ENCODE peak calls at places on chromosome 9, in seven cellular contexts. O is transverse colon, T is GM23248, W is astrocyte of the spinal cord, N is fibroblast of the aortic adventitia, D is Peyer's patch, U is psoas muscle. Z is an unnamed sample.

GRCh38 chr9:87686520-87687090 is 39.3 kb upstream of the CTSL start:
- DNase-seq in D (no peak), O (no peak), W (no peak), U (no peak), N (no peak), T (no peak), Z (no peak)

GRCh38 chr9:3502560-3503398 is 23.0 kb downstream of the RFX3 start:
- DNase-seq in U (no peak), T (peak), N (no peak), O (no peak), W (peak), D (no peak), Z (no peak)

GRCh38 chr9:89685698-89686097 is 80.9 kb downstream of the GADD45G start:
- DNase-seq in U (no peak), D (no peak), T (no peak), O (no peak), N (no peak), W (no peak), Z (no peak)

GRCh38 chr9:112711050-112711689 is 6.7 kb downstream of the INIP start:
- DNase-seq in D (no peak), O (no peak), N (peak), W (peak), U (no peak), T (peak), Z (no peak)

GRCh38 chr9:122226758-122227575 is 1.8 kb downstream of the LHX6 start:
- DNase-seq in W (no peak), D (no peak), U (no peak), O (no peak), T (no peak), N (no peak), Z (no peak)

GRCh38 chr9:126856326-126856877 is 4.0 kb upstream of the ZBTB34 start:
- DNase-seq in U (no peak), D (no peak), W (no peak), T (no peak), O (no peak), N (no peak), Z (no peak)

GRCh38 chr9:113585555-113585954 is 122.0 kb downstream of the RGS3 start:
- DNase-seq in O (no peak), W (no peak), T (no peak), N (no peak), U (peak), D (no peak), Z (no peak)

GRCh38 chr9:128247191-128247803 is 28.5 kb downstream of the GOLGA2 start:
- DNase-seq in N (no peak), D (no peak), O (no peak), T (no peak), U (no peak), W (no peak), Z (no peak)

GRCh38 chr9:70466976-70467551 is 52.6 kb upstream of the KLF9 start:
- DNase-seq in W (peak), U (peak), N (peak), D (no peak), T (peak), O (no peak), Z (peak)

GRCh38 chr9:35168963-35169362 is 7.2 kb downstream of the UNC13B start:
- DNase-seq in D (no peak), U (no peak), W (no peak), T (no peak), O (no peak), N (no peak), Z (no peak)

GRCh38 chr9:97696025-97696822 is 916 bp downstream of the XPA start:
- DNase-seq in U (no peak), N (peak), T (peak), W (peak), D (no peak), O (no peak), Z (no peak)

GRCh38 chr9:94086468-94086867 is 2.2 kb downstream of the PTPDC1 start:
- DNase-seq in U (no peak), D (no peak), O (no peak), N (peak), T (peak), W (peak), Z (peak)

GRCh38 chr9:33112099-33112498 is 35.6 kb upstream of the SMU1 start:
- DNase-seq in U (no peak), N (no peak), O (no peak), W (no peak), T (no peak), D (no peak), Z (no peak)

GRCh38 chr9:126117158-126117425 is 209.5 kb upstream of the MVB12B start:
- DNase-seq in N (no peak), W (no peak), D (no peak), T (no peak), O (no peak), U (no peak), Z (no peak)

GRCh38 chr9:22033012-22033630 is 24.0 kb upstream of the CDKN2B start:
- DNase-seq in D (no peak), N (no peak), U (no peak), O (no peak), T (no peak), W (no peak), Z (no peak)

GRCh38 chr9:69861011-69861410 is 40.4 kb downstream of the CFAP95 start:
- DNase-seq in T (no peak), O (no peak), N (no peak), D (no peak), U (no peak), W (peak), Z (no peak)

GRCh38 chr9:120873512-120873911 is 3.5 kb downstream of the PHF19 start:
- DNase-seq in U (no peak), W (no peak), N (no peak), O (no peak), D (no peak), T (no peak), Z (no peak)

GRCh38 chr9:109817146-109817845 is 37.3 kb downstream of the PALM2AKAP2 start:
- DNase-seq in U (no peak), O (no peak), W (peak), D (no peak), T (peak), N (peak), Z (no peak)

GRCh38 chr9:16954032-16954431 is 83.6 kb upstream of the BNC2 start:
- DNase-seq in N (no peak), D (no peak), O (no peak), W (no peak), T (no peak), U (no peak), Z (no peak)

GRCh38 chr9:125141251-125141650 is 2.1 kb downstream of the SCAI start:
- DNase-seq in T (peak), U (no peak), W (no peak), O (no peak), D (no peak), N (peak), Z (no peak)

GRCh38 chr9:126166291-126166690 is 160.3 kb upstream of the MVB12B start:
- DNase-seq in O (no peak), N (no peak), U (no peak), T (no peak), D (no peak), W (no peak), Z (no peak)

GRCh38 chr9:86921141-86921868 is 26.0 kb downstream of the GAS1 start:
- DNase-seq in N (peak), U (no peak), O (no peak), T (no peak), D (no peak), W (no peak), Z (no peak)

GRCh38 chr9:93181672-93182435 is 2.1 kb upstream of the WNK2 start:
- DNase-seq in D (no peak), N (no peak), W (no peak), O (no peak), T (no peak), U (no peak), Z (no peak)

DNA sequence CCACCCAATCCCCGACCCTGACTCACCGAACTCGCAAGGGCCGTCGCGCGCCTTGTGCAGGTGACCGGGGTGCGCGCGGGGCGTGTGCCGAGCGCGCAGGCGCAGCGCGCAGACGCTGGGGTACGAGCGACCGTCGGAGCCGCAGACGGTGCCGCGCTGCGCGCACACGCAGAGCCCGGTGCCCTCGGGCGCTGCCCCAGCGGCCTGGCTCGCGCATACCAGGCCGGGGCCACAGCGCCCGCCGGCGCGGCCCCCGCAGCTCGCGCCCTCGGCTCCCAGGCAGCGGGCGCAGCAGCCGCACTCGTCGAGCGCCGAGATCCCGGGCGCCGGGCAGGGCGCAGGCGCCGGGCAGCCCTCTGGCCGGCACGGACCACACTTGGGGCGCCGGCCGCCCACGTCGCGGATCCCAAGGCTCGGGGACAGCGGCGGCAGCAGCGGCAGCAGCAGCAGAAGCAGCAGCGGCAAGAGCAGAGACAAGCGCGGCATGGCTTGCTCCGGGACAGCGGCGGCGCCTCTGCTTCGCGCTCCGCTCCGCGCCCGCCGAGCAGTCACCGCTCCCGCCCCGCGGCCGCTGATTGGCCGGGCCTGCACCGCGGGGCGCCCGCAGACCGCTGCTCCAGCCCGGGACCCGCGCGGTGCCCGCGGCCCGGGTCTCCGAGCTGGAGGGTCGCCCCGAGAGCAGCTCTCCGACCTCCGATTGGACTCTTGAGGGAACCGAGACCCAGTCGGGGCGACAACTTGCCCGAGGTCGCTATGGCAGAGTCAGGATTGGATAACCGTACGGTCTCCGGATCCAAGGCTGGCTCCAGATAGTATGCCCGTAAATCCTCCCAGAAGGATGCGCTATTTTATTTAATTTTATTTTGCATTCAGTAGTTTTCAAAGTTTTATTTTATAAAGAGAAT is at the start of gene IGFBPL1:
- DNase-seq in N (no peak), T (peak), U (no peak), O (no peak), W (no peak), D (no peak), Z (no peak)
- H3K4me3 ChIP-seq in N (peak), T (peak), U (peak), O (peak), W (peak), D (no peak), Z (peak)

DNA sequence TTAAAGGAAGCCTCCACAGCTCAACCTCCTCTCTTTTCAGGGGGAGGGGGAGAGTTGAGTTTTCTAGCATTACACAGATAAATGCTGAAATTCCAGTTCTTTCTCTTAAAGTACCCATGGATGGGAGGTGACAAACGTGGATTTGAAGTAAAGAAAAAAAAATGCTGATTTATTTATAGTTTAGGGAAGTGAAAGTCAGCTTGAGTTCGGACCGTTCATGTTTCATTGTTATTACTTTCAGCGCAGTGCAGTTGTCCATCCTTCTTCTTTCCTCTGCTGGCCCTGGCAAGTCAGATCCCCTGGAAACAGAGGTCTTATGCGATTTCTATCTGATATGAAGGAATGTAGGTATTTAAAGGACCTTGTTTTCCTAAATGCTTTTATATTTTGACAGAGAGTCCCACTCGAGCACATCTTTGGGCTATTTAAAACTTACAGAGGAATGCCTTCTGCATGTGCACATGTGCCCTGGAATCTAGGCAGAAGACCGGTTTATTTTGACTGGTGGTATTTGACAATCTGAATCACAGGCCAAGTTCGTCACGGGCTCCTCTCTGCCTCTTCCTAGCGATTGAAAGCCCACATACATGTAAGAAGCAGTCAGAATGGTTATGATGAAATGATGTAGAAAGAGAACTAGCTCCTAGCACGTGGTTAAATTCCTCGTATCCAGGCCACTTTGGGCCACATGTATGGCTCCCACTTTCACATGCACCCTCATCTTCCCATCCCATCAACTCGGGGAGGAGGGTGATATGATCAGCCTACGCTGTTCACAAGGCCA is 385.2 kb upstream of the KLF4 start:
- DNase-seq in U (no peak), N (no peak), T (peak), W (no peak), O (no peak), D (no peak), Z (no peak)
- H3K4me3 ChIP-seq in U (no peak), N (no peak), T (no peak), W (no peak), O (no peak), D (no peak), Z (no peak)

GRCh38 chr9:18520395-18520794 is 46.4 kb downstream of the ADAMTSL1 start:
- DNase-seq in T (peak), W (no peak), N (peak), O (no peak), U (no peak), D (no peak), Z (no peak)
- H3K4me3 ChIP-seq in T (no peak), W (no peak), N (no peak), O (no peak), U (no peak), D (no peak), Z (no peak)

GRCh38 chr9:136432591-136432990 is 7.1 kb downstream of the INPP5E start:
- DNase-seq in W (no peak), T (no peak), U (no peak), D (no peak), N (no peak), O (no peak), Z (no peak)
- H3K4me3 ChIP-seq in W (no peak), T (no peak), U (no peak), D (no peak), N (no peak), O (no peak), Z (no peak)

GRCh38 chr9:96169488-96169887 is 132.5 kb downstream of the HSD17B3 start:
- DNase-seq in U (no peak), T (peak), N (no peak), D (peak), W (peak), O (peak), Z (no peak)
- H3K4me3 ChIP-seq in U (no peak), T (no peak), N (no peak), D (no peak), W (no peak), O (no peak), Z (no peak)

DNA sequence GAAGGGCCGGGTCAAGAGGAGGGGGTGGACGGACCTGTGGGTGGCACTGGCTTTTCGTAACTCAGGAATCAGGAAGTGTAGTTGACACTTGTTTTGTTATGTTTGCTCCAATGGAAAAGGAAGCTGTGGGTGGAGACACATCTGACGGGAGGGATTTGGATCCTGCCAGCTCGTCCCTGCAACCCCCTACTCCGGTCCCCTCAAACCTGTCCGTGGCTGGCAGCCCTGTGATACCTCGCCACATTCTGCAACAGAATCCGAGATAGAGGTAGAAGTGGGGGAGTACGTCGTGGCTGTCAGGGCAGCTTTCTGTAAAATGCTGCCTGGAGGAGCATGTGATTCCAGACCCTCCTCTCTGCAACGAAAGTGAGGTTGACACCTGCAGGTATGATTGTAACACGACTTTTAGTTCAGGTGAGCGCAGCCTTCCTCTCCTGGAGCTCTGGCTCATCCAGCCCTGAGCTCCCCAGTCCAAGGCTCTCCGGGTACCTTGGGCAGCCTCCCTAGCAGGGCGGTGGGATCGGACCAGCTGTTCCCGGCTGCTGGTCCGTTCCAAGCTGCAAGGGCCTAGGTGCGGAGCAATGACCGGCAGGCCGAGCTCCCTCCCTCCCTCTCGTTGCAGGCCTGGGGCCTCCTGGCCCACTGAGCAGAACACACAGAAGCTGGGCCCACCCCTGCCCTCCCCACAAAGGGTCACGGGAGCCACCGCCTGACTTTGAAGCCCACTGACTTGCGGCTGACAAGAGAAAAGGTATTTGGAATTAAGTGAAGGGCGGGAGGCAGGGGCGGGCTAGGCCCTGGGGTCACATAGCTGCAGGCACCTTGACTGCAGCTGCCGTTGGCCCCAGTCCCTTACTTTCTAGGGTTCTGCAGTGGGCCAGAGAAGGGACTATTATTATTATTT is 104.5 kb upstream of the IER5L start:
- DNase-seq in U (peak), N (no peak), W (no peak), D (peak), T (no peak), O (peak), Z (no peak)
- H3K4me3 ChIP-seq in U (peak), N (no peak), W (no peak), D (no peak), T (no peak), O (peak), Z (no peak)

GRCh38 chr9:136341042-136341655 is 13.8 kb downstream of the GPSM1 start:
- DNase-seq in N (no peak), D (no peak), T (no peak), U (no peak), W (no peak), O (no peak), Z (no peak)

GRCh38 chr9:136341769-136342168 is 14.4 kb downstream of the GPSM1 start:
- DNase-seq in D (no peak), U (no peak), N (no peak), O (no peak), W (no peak), T (no peak), Z (no peak)

GRCh38 chr9:136343121-136343883 is 16.0 kb downstream of the GPSM1 start:
- DNase-seq in U (no peak), O (no peak), D (no peak), N (no peak), W (no peak), T (no peak), Z (no peak)

GRCh38 chr9:136343884-136344269 is 16.5 kb downstream of the GPSM1 start:
- DNase-seq in W (no peak), N (no peak), T (no peak), U (no peak), O (no peak), D (no peak), Z (no peak)

DNA sequence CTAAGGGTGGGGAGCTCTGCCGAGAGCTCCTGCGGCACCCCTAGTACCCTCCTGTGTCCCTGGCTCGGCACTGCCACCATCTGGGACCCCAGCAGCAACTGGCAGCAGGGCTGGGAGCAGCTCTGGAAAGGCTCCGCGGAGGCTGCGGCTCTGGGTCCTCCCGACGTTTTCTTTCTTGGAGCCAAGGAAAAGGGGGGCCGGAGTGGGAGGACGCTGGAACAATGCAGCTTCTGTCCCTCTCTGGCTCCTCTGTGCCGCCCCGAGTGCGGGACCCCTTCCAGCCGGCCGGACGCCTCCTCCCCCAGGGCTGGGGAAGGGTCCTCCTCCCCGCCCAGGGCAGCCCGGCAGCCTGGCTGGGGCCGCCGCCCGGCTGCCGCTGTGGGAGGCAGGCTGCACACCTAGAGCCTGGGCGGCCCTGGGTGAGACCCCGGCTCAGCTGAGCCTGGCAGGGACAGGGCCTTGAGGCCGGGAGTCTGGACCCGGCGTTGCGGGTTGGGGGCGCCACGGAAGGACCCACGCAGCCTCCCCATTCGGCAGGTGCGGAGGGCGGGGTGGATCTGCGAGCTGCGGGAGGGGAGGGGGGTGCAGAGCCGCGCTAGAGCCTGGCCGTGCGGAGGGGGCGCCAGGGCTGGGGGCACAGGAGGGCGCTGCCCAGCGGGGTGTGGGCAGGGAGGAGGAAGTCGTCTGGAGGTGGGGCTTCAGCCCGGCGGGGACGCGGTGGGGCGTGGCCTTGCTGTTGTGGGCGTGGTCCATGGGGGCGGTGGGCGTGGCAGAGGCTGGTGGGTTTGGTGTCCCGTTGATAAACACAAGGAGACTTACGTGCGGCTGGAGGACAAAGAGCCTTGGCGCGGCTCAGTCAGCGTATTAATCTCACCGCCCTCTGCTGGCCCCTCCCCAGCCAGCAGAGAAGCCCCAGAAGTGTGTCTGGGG is 15.1 kb downstream of the GPSM1 start:
- DNase-seq in N (peak), T (peak), O (peak), D (peak), U (peak), W (peak), Z (no peak)
- H3K4me3 ChIP-seq in N (no peak), T (no peak), O (peak), D (peak), U (peak), W (no peak), Z (peak)

GRCh38 chr9:123568691-123569342 is 212.8 kb downstream of the CRB2 start:
- DNase-seq in T (peak), U (no peak), N (peak), W (peak), D (no peak), O (no peak), Z (peak)

GRCh38 chr9:123567013-123567412 is 211.0 kb downstream of the CRB2 start:
- DNase-seq in T (no peak), U (no peak), D (no peak), N (no peak), O (no peak), W (no peak), Z (no peak)

GRCh38 chr9:123564652-123565051 is 208.7 kb downstream of the CRB2 start:
- DNase-seq in T (no peak), N (no peak), O (no peak), D (no peak), U (no peak), W (no peak), Z (no peak)

GRCh38 chr9:123571240-123571639 is 215.2 kb downstream of the CRB2 start:
- DNase-seq in N (no peak), U (no peak), D (no peak), O (no peak), T (no peak), W (no peak), Z (no peak)

GRCh38 chr9:123569343-123569694 is 213.3 kb downstream of the CRB2 start:
- DNase-seq in U (no peak), W (no peak), N (no peak), O (no peak), T (peak), D (no peak), Z (no peak)
- H3K4me3 ChIP-seq in U (no peak), W (no peak), N (no peak), O (no peak), T (peak), D (no peak), Z (no peak)

Z was measured in skeletal muscle cell.